ENCODE peak calls at places on chromosomes 5 and 9, in six cellular contexts. L is mesendoderm, Y is GM12878, F is NT2/D1, H is mammary epithelial cell, T is fibroblast of lung. J is an unnamed sample.

GRCh38 chr5:113510836-113511451 is 2.5 kb upstream of the YTHDC2 start:
- DNase-seq in L (no peak), Y (no peak), F (no peak), H (peak; percentile 59), T (peak; percentile 77), J (no peak)

GRCh38 chr5:134223406-134224251 is 2.2 kb downstream of the PPP2CA start:
- DNase-seq in L (no peak), Y (no peak), F (no peak), H (no peak), T (peak; percentile 38), J (no peak)

GRCh38 chr5:42621242-42621641 is 135.4 kb upstream of the CCDC152 start:
- DNase-seq in L (no peak), Y (no peak), F (no peak), H (no peak), T (peak; percentile 24), J (no peak)

GRCh38 chr5:40385544-40385943 is 294.2 kb upstream of the PTGER4 start:
- DNase-seq in L (peak; percentile 84), Y (no peak), F (no peak), H (peak; percentile 86), T (no peak), J (no peak)

GRCh38 chr5:132065351-132065937 is 5.0 kb downstream of the IL3 start:
- DNase-seq in L (peak; percentile 83), Y (peak; percentile 8), F (peak; percentile 28), H (peak; percentile 74), T (peak; percentile 75), J (peak; percentile 52)

GRCh38 chr9:135530146-135530545 is 8.9 kb downstream of the LCN1 start:
- DNase-seq in L (no peak), Y (no peak), F (no peak), H (no peak), T (no peak), J (no peak)

GRCh38 chr9:4739587-4740372 is 1.2 kb downstream of the AK3 start:
- DNase-seq in L (no peak), Y (no peak), F (no peak), H (peak; percentile 23), T (peak; percentile 32), J (no peak)

GRCh38 chr9:132183134-132183533 is 21.3 kb downstream of the NTNG2 start:
- DNase-seq in L (no peak), Y (no peak), F (no peak), H (no peak), T (no peak), J (no peak)

GRCh38 chr5:138574744-138575193 is 432 bp downstream of the HSPA9 start:
- DNase-seq in L (no peak), Y (no peak), F (no peak), H (no peak), T (no peak), J (no peak)

GRCh38 chr5:150298701-150299451 is 3.8 kb downstream of the ARSI start:
- DNase-seq in L (no peak), Y (no peak), F (no peak), H (peak; percentile 97), T (peak; percentile 97), J (no peak)
- H3K9ac ChIP-seq in L (no peak overlapping the region), Y (no peak overlapping the region), F (no peak overlapping the region), H (peak overlapping the region; percentile 2), T (no peak overlapping the region), J (no peak overlapping the region)

GRCh38 chr5:141003791-141004601 is 37.7 kb downstream of the PCDHAC2 start:
- DNase-seq in L (peak; percentile 93), Y (no peak), F (peak; percentile 63), H (peak; percentile 98), T (no peak), J (peak; percentile 66)

GRCh38 chr5:141003026-141003425 is 36.8 kb downstream of the PCDHAC2 start:
- DNase-seq in L (no peak), Y (no peak), F (no peak), H (no peak), T (no peak), J (no peak)

GRCh38 chr5:141001466-141001853 is 35.2 kb downstream of the PCDHAC2 start:
- DNase-seq in L (peak; percentile 61), Y (no peak), F (no peak), H (peak; percentile 72), T (no peak), J (peak; percentile 54)

GRCh38 chr5:141001854-141002666 is 35.8 kb downstream of the PCDHAC2 start:
- DNase-seq in L (peak; percentile 57), Y (no peak), F (peak; percentile 79), H (peak; percentile 52), T (no peak), J (peak; percentile 79)

DNA sequence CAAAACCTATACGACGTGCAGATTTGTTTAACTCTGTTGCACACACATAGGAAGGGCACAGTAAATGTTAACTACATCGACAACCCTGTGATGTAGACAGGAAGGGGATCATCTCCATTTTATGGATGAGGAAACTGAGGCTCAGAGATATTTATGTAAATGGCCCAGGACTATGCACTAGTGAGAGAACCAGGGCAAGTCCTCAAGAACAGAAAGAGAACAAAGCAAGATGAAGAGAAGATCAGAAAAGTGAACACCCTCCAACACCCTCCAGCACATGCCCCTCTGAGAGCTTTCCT is 36.3 kb downstream of the PCDHAC2 start:
- DNase-seq in L (no peak), Y (no peak), F (no peak), H (no peak), T (no peak), J (no peak)
- H3K9ac ChIP-seq in L (no peak overlapping the region), Y (no peak overlapping the region), F (no peak overlapping the region), H (peak overlapping the region; percentile 82), T (no peak overlapping the region), J (no peak overlapping the region)

GRCh38 chr9:24036459-24036858 is 210.4 kb upstream of the ELAVL2 start:
- DNase-seq in L (no peak), Y (no peak), F (no peak), H (no peak), T (no peak), J (no peak)
- H3K9ac ChIP-seq in L (no peak overlapping the region), Y (no peak overlapping the region), F (no peak overlapping the region), H (no peak overlapping the region), T (no peak overlapping the region), J (no peak overlapping the region)

GRCh38 chr5:141560141-141560540 is 58.7 kb downstream of the DIAPH1 start:
- DNase-seq in L (peak; percentile 41), Y (no peak), F (no peak), H (peak; percentile 73), T (peak; percentile 22), J (no peak)
- H3K9ac ChIP-seq in L (no peak overlapping the region), Y (no peak overlapping the region), F (no peak overlapping the region), H (peak overlapping the region; percentile 83), T (peak overlapping the region; percentile 34), J (peak overlapping the region; percentile 35)

GRCh38 chr5:176533894-176534611 is 3.1 kb downstream of the RNF44 start:
- DNase-seq in L (no peak), Y (no peak), F (no peak), H (peak; percentile 42), T (no peak), J (peak; percentile 74)
- H3K9ac ChIP-seq in L (peak overlapping the region; percentile 1), Y (peak overlapping the region; percentile 99), F (peak overlapping the region; percentile 26), H (no peak overlapping the region), T (no peak overlapping the region), J (peak overlapping the region; percentile 31)

DNA sequence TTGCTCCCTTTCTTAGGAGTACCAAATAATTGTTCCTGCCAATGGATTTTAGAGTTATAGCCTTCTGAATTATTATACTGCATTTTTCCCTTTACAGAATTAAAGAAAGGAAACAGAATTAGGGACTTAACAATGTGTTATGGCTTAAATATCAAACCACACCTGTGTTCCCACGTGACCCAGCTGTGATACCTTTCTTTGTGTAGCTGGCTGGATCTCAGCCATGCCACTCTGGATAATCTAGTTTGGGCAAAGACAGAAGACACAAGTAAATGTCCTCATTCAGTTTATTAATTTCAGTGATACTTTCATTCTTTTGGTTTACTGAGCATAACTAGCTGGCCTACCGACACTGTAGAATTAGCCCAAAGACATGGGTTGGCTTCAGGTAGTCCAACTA is 417.2 kb upstream of the ADAMTS16 start:
- DNase-seq in L (no peak), Y (no peak), F (no peak), H (no peak), T (no peak), J (no peak)
- H3K9ac ChIP-seq in L (no peak overlapping the region), Y (no peak overlapping the region), F (no peak overlapping the region), H (no peak overlapping the region), T (no peak overlapping the region), J (no peak overlapping the region)

DNA sequence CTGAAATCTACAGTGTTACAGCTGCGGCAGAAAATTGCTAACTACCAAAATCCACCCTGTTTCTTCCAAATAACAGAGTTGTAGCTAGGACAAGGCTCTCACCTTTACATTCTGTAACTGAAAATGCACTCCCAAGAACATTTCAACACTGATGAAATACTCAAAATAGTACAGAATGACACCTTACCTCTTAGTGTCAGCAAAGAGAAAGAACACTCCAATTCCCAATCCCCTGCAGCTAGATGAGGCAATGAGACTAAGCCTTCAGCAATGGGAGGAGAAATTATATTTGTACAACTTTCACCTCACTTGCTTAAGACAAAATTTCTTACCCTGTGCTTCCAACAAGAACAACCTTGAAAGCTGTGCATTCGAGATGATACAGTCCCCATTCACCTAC is 31.2 kb downstream of the STRBP start:
- DNase-seq in L (no peak), Y (no peak), F (no peak), H (no peak), T (no peak), J (no peak)
- H3K9ac ChIP-seq in L (no peak overlapping the region), Y (no peak overlapping the region), F (no peak overlapping the region), H (no peak overlapping the region), T (no peak overlapping the region), J (no peak overlapping the region)

DNA sequence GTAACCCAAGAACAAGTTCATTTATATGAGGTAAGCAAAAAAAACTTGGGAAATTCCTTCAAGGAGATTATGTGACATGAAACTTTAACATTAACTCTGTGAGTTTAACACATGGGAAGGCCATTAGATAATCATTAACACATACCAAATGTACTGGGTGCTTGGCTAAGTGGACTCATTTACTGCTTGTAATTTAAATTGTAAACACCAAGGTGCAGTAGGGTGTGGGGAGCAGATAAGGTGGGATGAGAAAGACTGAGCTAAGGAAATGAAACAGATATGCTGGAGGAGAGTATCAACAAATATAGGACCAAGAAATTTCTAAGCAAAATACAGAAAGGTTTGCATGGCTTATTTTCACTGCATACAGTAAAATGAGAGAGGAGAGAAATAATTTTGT is 2384.8 kb upstream of the ACO1 start:
- DNase-seq in L (peak; percentile 12), Y (no peak), F (no peak), H (no peak), T (no peak), J (no peak)
- H3K9ac ChIP-seq in L (no peak overlapping the region), Y (no peak overlapping the region), F (no peak overlapping the region), H (no peak overlapping the region), T (no peak overlapping the region), J (no peak overlapping the region)

GRCh38 chr9:92435263-92435662 is 11.0 kb upstream of the OMD start:
- DNase-seq in L (no peak), Y (no peak), F (no peak), H (no peak), T (no peak), J (no peak)

GRCh38 chr9:92444841-92445240 is 20.6 kb upstream of the OMD start:
- DNase-seq in L (no peak), Y (no peak), F (no peak), H (no peak), T (no peak), J (no peak)

GRCh38 chr9:92440751-92441046 is 16.4 kb upstream of the OMD start:
- DNase-seq in L (no peak), Y (peak; percentile 37), F (no peak), H (no peak), T (no peak), J (no peak)

GRCh38 chr9:92439921-92440750 is 15.9 kb upstream of the OMD start:
- DNase-seq in L (no peak), Y (no peak), F (no peak), H (peak; percentile 88), T (peak; percentile 52), J (no peak)

GRCh38 chr9:92438900-92439526 is 14.7 kb upstream of the OMD start:
- DNase-seq in L (no peak), Y (no peak), F (no peak), H (no peak), T (peak; percentile 71), J (no peak)
- H3K9ac ChIP-seq in L (no peak overlapping the region), Y (no peak overlapping the region), F (no peak overlapping the region), H (no peak overlapping the region), T (no peak overlapping the region), J (no peak overlapping the region)

J was measured in kidney.